ENCODE peak calls at places on chromosomes 11 and 22, in five cellular contexts. N, T, H, J and D are unnamed samples.

GRCh38 chr11:131671764-131672163 is 301.3 kb downstream of the NTM start:
- DNase-seq in T (no peak), J (peak; percentile 74), N (no peak), H (no peak), D (no peak)

GRCh38 chr11:66359662-66360087 is 11.9 kb downstream of the SLC29A2 start:
- DNase-seq in H (no peak), T (no peak), N (peak; percentile 57), J (no peak), D (peak; percentile 4)

GRCh38 chr11:72598901-72599300 is 75.3 kb downstream of the PDE2A start:
- DNase-seq in T (no peak), J (peak; percentile 70), H (no peak), N (peak; percentile 56), D (no peak)

GRCh38 chr22:47850644-47851151 is 1088.2 kb downstream of the TBC1D22A start:
- DNase-seq in H (no peak), T (no peak), J (no peak), N (peak; percentile 1), D (no peak)

GRCh38 chr11:58921778-58922390 is 17.4 kb upstream of the GLYATL1 start:
- DNase-seq in H (no peak), J (no peak), N (no peak), T (no peak), D (no peak)

GRCh38 chr22:24995649-24996180 is 43.2 kb downstream of the KIAA1671 start:
- DNase-seq in N (no peak), T (no peak), H (no peak), J (no peak), D (no peak)

GRCh38 chr11:115473167-115473566 is 31.0 kb downstream of the CADM1 start:
- DNase-seq in H (no peak), N (no peak), T (no peak), J (no peak), D (no peak)

GRCh38 chr11:110077866-110078325 is 15.3 kb upstream of the ZC3H12C start:
- DNase-seq in H (peak; percentile 86), J (no peak), T (no peak), N (peak; percentile 46), D (no peak)

GRCh38 chr11:1572200-1573076 is at the start of gene DUSP8:
- DNase-seq in J (peak; percentile 88), T (peak; percentile 92), H (no peak), N (peak; percentile 93), D (peak; percentile 90)
- TF ChIP-seq POLR2A in J (no peak), T (no peak), H (peak; percentile 29), N (no peak), D (no peak)

DNA sequence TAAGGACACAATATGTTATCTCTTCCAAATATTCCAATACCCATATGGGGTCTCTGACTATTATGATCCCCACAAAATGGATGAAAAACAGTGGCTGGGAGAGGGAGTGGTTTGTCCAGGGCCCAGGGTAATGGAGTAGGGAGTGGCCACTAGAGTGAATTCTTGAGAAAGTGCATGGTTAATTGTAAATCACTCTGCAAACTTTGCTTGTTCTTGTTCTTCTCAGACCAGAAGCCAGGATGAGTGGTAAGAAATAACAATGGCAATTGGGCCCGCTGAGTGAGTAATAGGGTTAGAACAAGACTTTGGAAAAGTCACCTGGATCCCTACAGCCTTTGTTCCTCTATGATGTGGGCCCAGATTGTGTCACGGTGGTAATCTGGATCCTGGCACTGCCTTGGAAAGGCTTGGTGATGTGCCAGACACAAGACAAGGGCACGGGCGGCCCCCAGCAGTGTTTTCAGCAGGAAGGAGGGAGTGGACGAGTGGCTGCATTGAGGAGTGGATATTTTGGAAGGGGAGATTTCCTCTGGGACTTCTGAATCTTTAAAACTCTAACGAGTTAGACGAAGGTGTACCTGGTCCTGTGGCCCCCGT is 18.2 kb upstream of the KIRREL3 start:
- DNase-seq in H (no peak), J (no peak), N (no peak), T (no peak), D (no peak)
- TF ChIP-seq TAF1 in H (no peak), J (no peak), N (no peak), T (no peak), D (no peak)

GRCh38 chr22:28810839-28811491 is 10.6 kb upstream of the XBP1 start:
- DNase-seq in J (no peak), T (no peak), H (no peak), N (no peak), D (no peak)

GRCh38 chr22:28815729-28816128 is 15.4 kb upstream of the XBP1 start:
- DNase-seq in T (no peak), H (no peak), N (no peak), J (no peak), D (no peak)

GRCh38 chr22:28812491-28812890 is 12.1 kb upstream of the XBP1 start:
- DNase-seq in N (no peak), J (no peak), H (no peak), T (no peak), D (no peak)

GRCh38 chr22:28815101-28815500 is 14.7 kb upstream of the XBP1 start:
- DNase-seq in T (no peak), H (no peak), J (no peak), N (no peak), D (no peak)

DNA sequence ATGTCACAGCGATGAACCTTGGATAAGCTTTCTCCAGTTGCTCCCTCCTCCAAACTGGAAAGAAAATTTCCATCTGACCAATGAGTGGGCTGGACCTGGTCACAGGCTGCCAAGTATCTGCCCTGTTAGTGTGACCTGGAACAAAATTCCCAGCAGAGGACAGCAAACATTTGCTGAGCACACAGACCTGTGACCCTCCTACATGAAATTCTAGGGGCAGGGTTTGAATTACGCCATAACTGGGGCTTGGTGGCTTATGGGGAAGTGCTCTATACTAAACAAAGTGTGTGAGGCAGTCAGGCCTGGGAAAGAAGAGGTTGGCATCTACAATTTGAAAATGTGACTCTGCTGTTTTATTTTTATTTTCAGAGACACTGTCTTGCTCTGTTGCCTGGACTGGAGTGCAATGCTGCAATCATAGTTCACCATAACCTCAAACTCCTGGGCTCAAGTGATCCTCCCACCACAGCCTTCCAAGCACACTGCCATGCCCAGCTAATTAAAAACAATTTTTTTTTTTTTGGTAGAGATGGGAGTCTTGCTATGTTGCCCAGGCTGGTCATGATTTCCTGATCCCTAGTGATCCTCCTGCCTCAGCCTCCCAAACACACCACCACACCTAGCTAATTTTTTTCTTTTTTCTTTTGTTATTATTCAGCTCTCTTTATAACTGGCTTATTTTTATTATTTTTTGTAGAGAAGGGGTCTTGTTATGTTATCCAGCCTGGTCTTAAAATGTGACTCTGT is 13.6 kb upstream of the XBP1 start:
- DNase-seq in T (no peak), H (no peak), N (no peak), J (no peak), D (no peak)
- TF ChIP-seq POLR2A in T (no peak), H (no peak), N (no peak), J (no peak), D (no peak)

GRCh38 chr11:13143486-13144297 is 133.9 kb upstream of the BMAL1 start:
- DNase-seq in N (no peak), T (no peak), H (no peak), J (no peak), D (no peak)

GRCh38 chr11:13140873-13141655 is 131.9 kb downstream of the RASSF10 start:
- DNase-seq in T (no peak), H (no peak), J (no peak), N (no peak), D (no peak)

GRCh38 chr11:13137778-13138400 is 128.8 kb downstream of the RASSF10 start:
- DNase-seq in T (no peak), H (no peak), J (no peak), N (no peak), D (no peak)

GRCh38 chr11:13141731-13142724 is 132.9 kb downstream of the RASSF10 start:
- DNase-seq in H (no peak), N (no peak), T (no peak), J (no peak), D (no peak)

GRCh38 chr11:13140028-13140870 is 131.1 kb downstream of the RASSF10 start:
- DNase-seq in J (no peak), T (no peak), N (no peak), H (peak; percentile 57), D (no peak)
- TF ChIP-seq TAF1 in J (no peak), T (no peak), N (no peak), H (no peak), D (no peak)

DNA sequence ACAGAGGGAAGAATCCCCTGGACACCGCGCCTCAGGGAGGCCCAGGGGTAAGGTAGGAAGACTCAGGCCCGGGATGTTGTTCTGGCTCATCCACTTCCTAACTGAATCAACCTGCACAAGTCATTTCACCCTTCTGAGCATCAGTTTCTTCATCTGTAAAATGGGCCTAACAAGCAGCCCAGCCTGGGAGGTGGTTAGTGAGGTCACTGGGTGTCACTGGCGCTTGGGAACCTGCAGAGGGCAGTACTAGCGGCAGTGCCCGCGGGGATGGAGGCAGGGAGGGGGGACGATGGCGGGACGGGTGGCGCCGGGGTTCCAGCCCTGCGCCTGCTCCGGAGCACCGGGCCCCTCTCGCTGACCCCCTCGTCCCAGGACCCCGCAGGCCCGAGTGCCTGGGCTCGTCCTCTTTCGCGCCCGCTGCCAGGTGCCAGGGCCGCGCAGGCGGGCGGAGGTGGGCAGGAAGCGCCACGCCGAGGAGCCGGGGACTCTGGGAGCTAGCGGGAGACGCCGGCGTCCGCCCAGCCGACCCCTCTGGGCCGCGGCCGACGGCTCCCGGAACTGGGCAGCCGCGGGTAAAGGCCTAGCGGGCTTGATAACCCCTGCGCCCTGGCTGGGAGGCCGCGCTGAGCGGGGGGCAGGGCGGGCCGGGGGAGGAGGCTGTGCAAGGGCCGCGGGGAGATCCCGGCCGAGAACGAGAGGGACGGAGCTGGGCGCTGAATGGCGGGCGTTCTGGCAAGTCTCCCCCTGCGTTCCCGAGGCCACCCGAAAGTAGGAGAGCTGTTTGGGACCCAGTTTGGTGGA is at the start of gene NLRX1:
- DNase-seq in H (peak; percentile 40), N (peak; percentile 68), T (peak; percentile 97), J (peak; percentile 90), D (peak; percentile 96)
- TF ChIP-seq POLR2A in H (peak; percentile 90), N (peak; percentile 48), T (peak; percentile 35), J (peak; percentile 69), D (peak; percentile 80)